ENCODE peak calls at places on chromosomes 5 and 9, in four cellular contexts. Y is activated naive CD8-positive, alpha-beta T cell treated with anti-CD3 and anti-CD28 coated beads for 36 hours; X is breast epithelium; M is trophoblast cell. H is an unnamed sample.

GRCh38 chr9:112833081-112833480 is 57.6 kb downstream of the SLC46A2 start:
- DNase-seq in Y (no peak), X (peak; percentile 1), M (peak; percentile 84), H (no peak)

GRCh38 chr9:11023201-11023600 is 410.4 kb upstream of the PTPRD start:
- DNase-seq in Y (no peak), X (no peak), M (no peak), H (no peak)

GRCh38 chr5:159324097-159324760 is 6.1 kb downstream of the IL12B start:
- DNase-seq in Y (no peak), X (no peak), M (no peak), H (peak; percentile 50)

GRCh38 chr5:144549580-144549979 is 378.9 kb downstream of the KCTD16 start:
- DNase-seq in Y (no peak), X (peak; percentile 18), M (no peak), H (peak; percentile 20)

GRCh38 chr9:91302831-91303230 is 58.9 kb downstream of the AUH start:
- DNase-seq in Y (no peak), X (no peak), M (peak; percentile 79), H (peak; percentile 43)

GRCh38 chr5:62461561-62461960 is 49.0 kb downstream of the IPO11 start:
- DNase-seq in Y (no peak), X (no peak), M (peak; percentile 25), H (no peak)

GRCh38 chr5:139642891-139643871 is 5.0 kb upstream of the CXXC5 start:
- DNase-seq in Y (no peak), X (peak; percentile 35), M (no peak), H (no peak)

GRCh38 chr5:179558912-179559279 is 8.5 kb downstream of the RUFY1 start:
- DNase-seq in Y (no peak), X (no peak), M (peak; percentile 66), H (peak; percentile 32)

GRCh38 chr9:69905291-69905690 is 84.7 kb downstream of the CFAP95 start:
- DNase-seq in Y (no peak), X (no peak), M (peak; percentile 55), H (no peak)

GRCh38 chr9:126643945-126644527 is 30.3 kb downstream of the LMX1B start:
- DNase-seq in Y (no peak), X (no peak), M (peak; percentile 48), H (no peak)

GRCh38 chr9:134366223-134367031 is 40.2 kb downstream of the RXRA start:
- DNase-seq in Y (no peak), X (peak; percentile 89), M (peak; percentile 59), H (peak; percentile 43)

GRCh38 chr5:168552146-168552545 is 23.0 kb downstream of the FBLL1 start:
- DNase-seq in Y (no peak), X (no peak), M (no peak), H (peak; percentile 88)

GRCh38 chr5:77209495-77210090 is 887 bp upstream of the PDE8B start:
- DNase-seq in Y (no peak), X (no peak), M (no peak), H (no peak)

GRCh38 chr5:113031557-113031956 is 55.0 kb downstream of the DCP2 start:
- DNase-seq in Y (no peak), X (no peak), M (no peak), H (no peak)

H was measured in brain microvascular endothelial cell.